ENCODE peak calls at places on chromosomes 4 and X, in nine cellular contexts. One of them, this sample, is unnamed. For H3K79me2, the result is how much of the 10 kb centered on the place peaks cover.

GRCh38 chrX:133668225-133668931 is 253.1 kb upstream of the GPC4 start:
- DNase-seq in GM23248: peak
- DNase-seq in endothelial cell of umbilical vein: no peak
- DNase-seq in K562: no peak
- DNase-seq in hepatocyte: no peak
- DNase-seq in fibroblast of lung: no peak
- DNase-seq in neural progenitor cell: no peak
- DNase-seq in mesendoderm: peak
- DNase-seq in OCI-LY7: no peak
- DNase-seq in this sample: no peak

GRCh38 chr4:10971800-10972398 is 287.3 kb upstream of the CLNK start:
- DNase-seq in GM23248: no peak
- DNase-seq in endothelial cell of umbilical vein: no peak
- DNase-seq in K562: no peak
- DNase-seq in hepatocyte: no peak
- DNase-seq in fibroblast of lung: no peak
- DNase-seq in neural progenitor cell: no peak
- DNase-seq in mesendoderm: no peak
- DNase-seq in OCI-LY7: no peak
- DNase-seq in this sample: no peak

GRCh38 chr4:118798658-118799057 is 37.3 kb downstream of the SEC24D start:
- DNase-seq in GM23248: peak
- DNase-seq in endothelial cell of umbilical vein: no peak
- DNase-seq in K562: no peak
- DNase-seq in hepatocyte: no peak
- DNase-seq in fibroblast of lung: no peak
- DNase-seq in neural progenitor cell: no peak
- DNase-seq in mesendoderm: peak
- DNase-seq in OCI-LY7: no peak
- DNase-seq in this sample: peak

GRCh38 chr4:7154351-7154981 is 37.9 kb upstream of the SORCS2 start:
- DNase-seq in GM23248: no peak
- DNase-seq in endothelial cell of umbilical vein: no peak
- DNase-seq in K562: no peak
- DNase-seq in hepatocyte: no peak
- DNase-seq in fibroblast of lung: no peak
- DNase-seq in neural progenitor cell: no peak
- DNase-seq in mesendoderm: no peak
- DNase-seq in OCI-LY7: no peak
- DNase-seq in this sample: no peak

GRCh38 chr4:121484633-121485032 is 103.8 kb upstream of the QRFPR start:
- DNase-seq in GM23248: peak
- DNase-seq in endothelial cell of umbilical vein: peak
- DNase-seq in K562: peak
- DNase-seq in hepatocyte: peak
- DNase-seq in fibroblast of lung: peak
- DNase-seq in neural progenitor cell: peak
- DNase-seq in mesendoderm: peak
- DNase-seq in OCI-LY7: peak
- DNase-seq in this sample: peak

GRCh38 chr4:178090640-178091411 is 648.6 kb upstream of the AGA start:
- DNase-seq in GM23248: no peak
- DNase-seq in endothelial cell of umbilical vein: no peak
- DNase-seq in K562: no peak
- DNase-seq in hepatocyte: no peak
- DNase-seq in fibroblast of lung: no peak
- DNase-seq in neural progenitor cell: peak
- DNase-seq in mesendoderm: no peak
- DNase-seq in OCI-LY7: no peak
- DNase-seq in this sample: no peak

GRCh38 chr4:165709973-165710526 is 163.0 kb upstream of the TLL1 start:
- DNase-seq in GM23248: no peak
- DNase-seq in endothelial cell of umbilical vein: no peak
- DNase-seq in K562: no peak
- DNase-seq in hepatocyte: peak
- DNase-seq in fibroblast of lung: no peak
- DNase-seq in neural progenitor cell: no peak
- DNase-seq in mesendoderm: peak
- DNase-seq in OCI-LY7: no peak
- DNase-seq in this sample: peak

GRCh38 chr4:80133240-80133783 is 60.3 kb upstream of the ANTXR2 start:
- DNase-seq in GM23248: no peak
- DNase-seq in endothelial cell of umbilical vein: no peak
- DNase-seq in K562: no peak
- DNase-seq in hepatocyte: no peak
- DNase-seq in fibroblast of lung: no peak
- DNase-seq in neural progenitor cell: no peak
- DNase-seq in mesendoderm: peak
- DNase-seq in OCI-LY7: no peak
- DNase-seq in this sample: peak

GRCh38 chr4:112978691-112979472 is 70.6 kb upstream of the ANK2 start:
- DNase-seq in GM23248: peak
- DNase-seq in endothelial cell of umbilical vein: no peak
- DNase-seq in K562: no peak
- DNase-seq in hepatocyte: no peak
- DNase-seq in fibroblast of lung: peak
- DNase-seq in neural progenitor cell: no peak
- DNase-seq in mesendoderm: no peak
- DNase-seq in OCI-LY7: no peak
- DNase-seq in this sample: no peak

GRCh38 chr4:122806981-122807679 is 19.5 kb upstream of the FGF2 start:
- DNase-seq in GM23248: peak
- DNase-seq in endothelial cell of umbilical vein: no peak
- DNase-seq in K562: no peak
- DNase-seq in hepatocyte: no peak
- DNase-seq in fibroblast of lung: peak
- DNase-seq in neural progenitor cell: no peak
- DNase-seq in mesendoderm: no peak
- DNase-seq in OCI-LY7: no peak
- DNase-seq in this sample: no peak

GRCh38 chr4:74692973-74693372 is 101.3 kb downstream of the BTC start:
- DNase-seq in GM23248: no peak
- DNase-seq in endothelial cell of umbilical vein: no peak
- DNase-seq in K562: no peak
- DNase-seq in hepatocyte: no peak
- DNase-seq in fibroblast of lung: peak
- DNase-seq in neural progenitor cell: no peak
- DNase-seq in mesendoderm: no peak
- DNase-seq in OCI-LY7: no peak
- DNase-seq in this sample: no peak

GRCh38 chrX:132480581-132481203 is 8.1 kb downstream of the MBNL3 start:
- DNase-seq in GM23248: peak
- DNase-seq in endothelial cell of umbilical vein: peak
- DNase-seq in K562: no peak
- DNase-seq in hepatocyte: peak
- DNase-seq in fibroblast of lung: peak
- DNase-seq in neural progenitor cell: no peak
- DNase-seq in mesendoderm: peak
- DNase-seq in OCI-LY7: peak
- DNase-seq in this sample: no peak

GRCh38 chr4:79476196-79476595 is 68.2 kb upstream of the GK2 start:
- DNase-seq in GM23248: peak
- DNase-seq in endothelial cell of umbilical vein: no peak
- DNase-seq in K562: no peak
- DNase-seq in hepatocyte: no peak
- DNase-seq in fibroblast of lung: no peak
- DNase-seq in neural progenitor cell: no peak
- DNase-seq in mesendoderm: no peak
- DNase-seq in OCI-LY7: no peak
- DNase-seq in this sample: no peak

GRCh38 chr4:79340568-79340967 is 14.7 kb upstream of the NAA11 start:
- DNase-seq in GM23248: no peak
- DNase-seq in endothelial cell of umbilical vein: no peak
- DNase-seq in K562: no peak
- DNase-seq in hepatocyte: no peak
- DNase-seq in fibroblast of lung: no peak
- DNase-seq in neural progenitor cell: no peak
- DNase-seq in mesendoderm: no peak
- DNase-seq in OCI-LY7: no peak
- DNase-seq in this sample: no peak

DNA sequence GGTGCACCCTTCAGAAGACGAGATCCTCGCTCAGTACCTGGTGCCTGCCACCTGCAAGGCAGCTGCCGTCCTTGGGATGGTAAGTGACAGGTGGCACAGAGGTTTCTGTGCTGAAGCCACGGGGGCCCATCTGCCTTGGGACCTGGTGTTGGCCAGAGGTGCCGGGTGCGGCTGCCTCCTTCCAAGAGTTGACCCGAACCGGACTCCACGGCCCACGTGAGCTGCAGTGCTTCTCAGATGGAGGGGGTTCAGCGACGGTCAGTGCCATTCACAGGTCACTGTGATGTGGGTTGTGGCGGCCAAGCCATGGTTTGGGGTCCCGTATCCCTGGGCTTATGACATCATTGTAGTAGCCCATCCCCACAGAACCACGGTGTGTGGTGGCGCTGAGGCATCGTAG is 19.0 kb upstream of the MSANTD1 start:
- DNase-seq in GM23248: no peak
- DNase-seq in endothelial cell of umbilical vein: no peak
- DNase-seq in K562: no peak
- DNase-seq in hepatocyte: no peak
- DNase-seq in fibroblast of lung: no peak
- DNase-seq in neural progenitor cell: no peak
- DNase-seq in mesendoderm: no peak
- DNase-seq in OCI-LY7: no peak
- DNase-seq in this sample: no peak
- H3K79me2 ChIP-seq in GM23248: under half
- H3K79me2 ChIP-seq in endothelial cell of umbilical vein: under half
- H3K79me2 ChIP-seq in K562: under half
- H3K79me2 ChIP-seq in hepatocyte: under half
- H3K79me2 ChIP-seq in fibroblast of lung: under half
- H3K79me2 ChIP-seq in neural progenitor cell: under half
- H3K79me2 ChIP-seq in mesendoderm: under half
- H3K79me2 ChIP-seq in OCI-LY7: under half
- H3K79me2 ChIP-seq in this sample: under half

GRCh38 chr4:91243132-91243531 is 1060.6 kb upstream of the GRID2 start:
- DNase-seq in GM23248: no peak
- DNase-seq in endothelial cell of umbilical vein: no peak
- DNase-seq in K562: no peak
- DNase-seq in hepatocyte: peak
- DNase-seq in fibroblast of lung: peak
- DNase-seq in neural progenitor cell: no peak
- DNase-seq in mesendoderm: no peak
- DNase-seq in OCI-LY7: no peak
- DNase-seq in this sample: no peak
- H3K79me2 ChIP-seq in GM23248: under half
- H3K79me2 ChIP-seq in endothelial cell of umbilical vein: under half
- H3K79me2 ChIP-seq in K562: under half
- H3K79me2 ChIP-seq in hepatocyte: under half
- H3K79me2 ChIP-seq in fibroblast of lung: under half
- H3K79me2 ChIP-seq in neural progenitor cell: under half
- H3K79me2 ChIP-seq in mesendoderm: under half
- H3K79me2 ChIP-seq in OCI-LY7: under half
- H3K79me2 ChIP-seq in this sample: under half

DNA sequence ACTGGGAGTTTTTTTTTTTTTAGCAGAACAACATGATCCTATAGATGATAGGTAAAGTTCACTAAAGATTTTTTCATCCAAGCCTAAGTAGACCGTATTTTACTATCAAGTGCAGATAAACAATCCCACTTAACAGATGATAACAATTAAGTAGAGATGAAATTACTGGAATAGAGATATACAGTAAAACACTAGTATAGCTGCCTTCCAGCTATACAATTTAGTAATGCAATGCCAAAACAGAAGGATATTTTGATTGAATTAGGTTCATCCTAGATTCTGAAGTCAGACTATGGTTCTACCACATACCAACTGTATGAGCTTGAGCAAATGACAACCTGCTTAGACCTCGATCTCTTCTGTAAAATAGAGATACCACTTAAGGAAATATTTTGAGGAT is 24.3 kb downstream of the KLHL8 start:
- DNase-seq in GM23248: no peak
- DNase-seq in endothelial cell of umbilical vein: no peak
- DNase-seq in K562: no peak
- DNase-seq in hepatocyte: no peak
- DNase-seq in fibroblast of lung: no peak
- DNase-seq in neural progenitor cell: no peak
- DNase-seq in mesendoderm: no peak
- DNase-seq in OCI-LY7: no peak
- DNase-seq in this sample: no peak
- H3K79me2 ChIP-seq in GM23248: under half
- H3K79me2 ChIP-seq in endothelial cell of umbilical vein: under half
- H3K79me2 ChIP-seq in K562: half or more
- H3K79me2 ChIP-seq in hepatocyte: half or more
- H3K79me2 ChIP-seq in fibroblast of lung: under half
- H3K79me2 ChIP-seq in neural progenitor cell: half or more
- H3K79me2 ChIP-seq in mesendoderm: under half
- H3K79me2 ChIP-seq in OCI-LY7: half or more
- H3K79me2 ChIP-seq in this sample: under half

DNA sequence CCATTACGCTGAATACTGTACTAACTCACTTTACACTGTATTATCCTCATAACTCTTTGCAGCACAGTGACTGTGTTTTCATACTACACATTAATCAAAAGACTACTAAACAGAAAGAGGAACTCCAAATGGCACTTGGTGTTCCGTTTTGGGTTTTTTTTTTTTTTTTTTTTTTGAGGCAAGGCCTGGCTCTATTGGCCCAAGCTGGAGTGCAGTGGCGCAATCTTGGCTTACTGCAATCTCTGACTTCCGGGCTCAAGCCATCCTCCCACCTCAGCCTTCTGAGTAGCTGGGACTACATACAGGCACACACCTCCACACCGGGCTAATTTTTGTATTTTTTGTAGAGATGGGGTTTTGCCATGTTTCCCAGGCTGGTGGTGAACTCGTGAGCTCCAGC is 10.7 kb downstream of the KLHL8 start:
- DNase-seq in GM23248: peak
- DNase-seq in endothelial cell of umbilical vein: no peak
- DNase-seq in K562: no peak
- DNase-seq in hepatocyte: no peak
- DNase-seq in fibroblast of lung: no peak
- DNase-seq in neural progenitor cell: no peak
- DNase-seq in mesendoderm: no peak
- DNase-seq in OCI-LY7: peak
- DNase-seq in this sample: no peak
- H3K79me2 ChIP-seq in GM23248: half or more
- H3K79me2 ChIP-seq in endothelial cell of umbilical vein: under half
- H3K79me2 ChIP-seq in K562: half or more
- H3K79me2 ChIP-seq in hepatocyte: half or more
- H3K79me2 ChIP-seq in fibroblast of lung: under half
- H3K79me2 ChIP-seq in neural progenitor cell: half or more
- H3K79me2 ChIP-seq in mesendoderm: under half
- H3K79me2 ChIP-seq in OCI-LY7: under half
- H3K79me2 ChIP-seq in this sample: under half

GRCh38 chr4:23979534-23979933 is 89.7 kb upstream of the PPARGC1A start:
- DNase-seq in GM23248: no peak
- DNase-seq in endothelial cell of umbilical vein: no peak
- DNase-seq in K562: no peak
- DNase-seq in hepatocyte: no peak
- DNase-seq in fibroblast of lung: no peak
- DNase-seq in neural progenitor cell: peak
- DNase-seq in mesendoderm: no peak
- DNase-seq in OCI-LY7: no peak
- DNase-seq in this sample: peak
- H3K79me2 ChIP-seq in GM23248: under half
- H3K79me2 ChIP-seq in endothelial cell of umbilical vein: under half
- H3K79me2 ChIP-seq in K562: under half
- H3K79me2 ChIP-seq in hepatocyte: under half
- H3K79me2 ChIP-seq in fibroblast of lung: under half
- H3K79me2 ChIP-seq in neural progenitor cell: under half
- H3K79me2 ChIP-seq in mesendoderm: under half
- H3K79me2 ChIP-seq in OCI-LY7: under half
- H3K79me2 ChIP-seq in this sample: under half

GRCh38 chrX:21949689-21950088 is 9.2 kb downstream of the SMS start:
- DNase-seq in GM23248: no peak
- DNase-seq in endothelial cell of umbilical vein: no peak
- DNase-seq in K562: no peak
- DNase-seq in hepatocyte: no peak
- DNase-seq in fibroblast of lung: no peak
- DNase-seq in neural progenitor cell: no peak
- DNase-seq in mesendoderm: no peak
- DNase-seq in OCI-LY7: no peak
- DNase-seq in this sample: no peak
- H3K79me2 ChIP-seq in GM23248: half or more
- H3K79me2 ChIP-seq in endothelial cell of umbilical vein: half or more
- H3K79me2 ChIP-seq in K562: half or more
- H3K79me2 ChIP-seq in hepatocyte: half or more
- H3K79me2 ChIP-seq in fibroblast of lung: half or more
- H3K79me2 ChIP-seq in neural progenitor cell: half or more
- H3K79me2 ChIP-seq in mesendoderm: half or more
- H3K79me2 ChIP-seq in OCI-LY7: half or more
- H3K79me2 ChIP-seq in this sample: half or more

This sample was measured in GM23338.